ENCODE peak calls at places on chromosomes 5 and 9, in six cellular contexts. D is foreskin fibroblast, Q is mesothelial cell of epicardium, Y is nephron progenitor cell, I is IMR-90, J is lower lobe of right lung. F is an unnamed sample.

GRCh38 chr5:1656271-1656975 is 132.7 kb upstream of the LPCAT1 start:
- DNase-seq in J (no peak), Q (no peak), I (no peak), Y (no peak), D (no peak), F (no peak)

GRCh38 chr5:74801941-74802340 is 34.9 kb downstream of the NSA2 start:
- DNase-seq in Y (no peak), J (no peak), I (peak), D (peak), Q (no peak), F (no peak)

GRCh38 chr9:122055668-122056067 is 37.4 kb downstream of the TTLL11 start:
- DNase-seq in J (no peak), I (no peak), Q (no peak), D (no peak), Y (no peak), F (no peak)

GRCh38 chr5:174612686-174613085 is 111.7 kb upstream of the MSX2 start:
- DNase-seq in I (no peak), Q (no peak), J (no peak), D (no peak), Y (no peak), F (no peak)

GRCh38 chr5:133738271-133738670 is 125.9 kb upstream of the FSTL4 start:
- DNase-seq in I (no peak), J (no peak), D (no peak), Y (no peak), Q (no peak), F (no peak)

GRCh38 chr5:141374627-141375026 is 936 bp downstream of the PCDHGA6 start:
- DNase-seq in J (no peak), Y (no peak), D (no peak), Q (no peak), I (no peak), F (no peak)

GRCh38 chr9:26169684-26170083 is 491.4 kb upstream of the TUSC1 start:
- DNase-seq in Q (no peak), D (peak), J (no peak), Y (no peak), I (peak), F (no peak)

GRCh38 chr5:5591567-5591966 is 169.1 kb downstream of the ICE1 start:
- DNase-seq in Q (no peak), D (no peak), I (no peak), Y (no peak), J (no peak), F (no peak)

GRCh38 chr9:89787595-89787994 is 182.8 kb downstream of the GADD45G start:
- DNase-seq in Q (no peak), J (no peak), I (no peak), D (no peak), Y (no peak), F (no peak)

GRCh38 chr5:172443441-172444109 is 10.8 kb downstream of the SH3PXD2B start:
- DNase-seq in Q (no peak), I (peak), D (peak), J (peak), Y (no peak), F (no peak)

GRCh38 chr5:17255471-17256016 is 38.1 kb downstream of the BASP1 start:
- DNase-seq in I (no peak), Q (no peak), Y (no peak), J (no peak), D (no peak), F (no peak)

GRCh38 chr5:168908207-168908606 is 329.0 kb upstream of the PANK3 start:
- DNase-seq in J (no peak), I (no peak), Q (no peak), D (peak), Y (no peak), F (no peak)

GRCh38 chr9:72734631-72735030 is 213.2 kb downstream of the TMC1 start:
- DNase-seq in Y (no peak), Q (no peak), D (peak), J (no peak), I (no peak), F (no peak)

GRCh38 chr5:72121052-72121451 is 13.8 kb downstream of the MAP1B start:
- DNase-seq in J (no peak), I (no peak), Q (no peak), Y (no peak), D (no peak), F (no peak)

GRCh38 chr9:5895782-5896181 is 5.1 kb downstream of the MLANA start:
- DNase-seq in D (no peak), J (no peak), I (no peak), Y (no peak), Q (no peak), F (no peak)

GRCh38 chr9:134663753-134664415 is 22.3 kb downstream of the COL5A1 start:
- DNase-seq in I (no peak), Q (no peak), D (peak), J (no peak), Y (peak), F (peak)

GRCh38 chr5:153659337-153659736 is 168.9 kb downstream of the GRIA1 start:
- DNase-seq in Q (no peak), I (peak), D (peak), Y (no peak), J (no peak), F (no peak)

GRCh38 chr9:127877566-127877998 is at the start of gene AK1:
- DNase-seq in Y (peak), Q (no peak), D (peak), J (peak), I (peak), F (no peak)

DNA sequence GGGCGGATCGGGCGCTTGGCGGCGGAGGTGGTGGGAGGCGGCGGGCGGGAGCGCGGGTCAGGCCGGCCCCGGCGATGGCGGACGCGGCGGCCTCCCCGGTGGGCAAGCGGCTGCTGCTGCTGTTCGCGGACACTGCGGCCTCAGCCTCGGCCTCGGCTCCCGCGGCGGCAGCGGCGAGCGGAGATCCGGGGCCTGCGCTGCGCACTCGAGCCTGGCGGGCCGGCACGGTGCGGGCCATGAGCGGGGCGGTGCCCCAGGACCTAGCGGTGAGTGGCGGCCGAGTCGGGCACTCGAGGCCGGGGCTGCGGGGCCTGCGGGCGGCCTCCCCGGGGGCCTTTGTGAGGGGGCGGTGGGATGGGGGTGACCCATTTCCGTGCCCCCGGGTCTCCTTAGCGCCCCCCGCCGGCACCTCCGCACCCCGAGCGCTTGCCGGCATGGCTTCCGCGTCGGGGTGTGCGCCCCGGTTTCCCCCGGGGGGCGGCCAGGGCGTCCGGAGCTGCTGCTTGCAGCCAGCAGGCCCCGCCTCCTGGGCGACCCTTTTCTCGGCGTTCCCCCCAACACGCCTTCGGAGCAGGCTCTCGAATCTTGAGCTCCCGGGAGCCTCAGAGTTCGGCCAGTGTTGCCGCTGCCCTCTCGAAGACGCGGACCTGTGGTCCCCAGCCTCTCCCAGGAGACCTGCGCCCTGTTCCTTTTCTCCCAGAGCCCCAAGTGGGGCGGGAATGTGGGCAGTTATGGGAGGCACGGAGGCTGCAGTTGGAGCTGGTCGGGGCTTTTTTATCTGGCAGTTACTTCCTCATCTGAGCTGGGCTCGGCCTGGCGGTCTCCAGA is 451 bp downstream of the KDM3B start:
- DNase-seq in I (peak), D (peak), Y (peak), Q (peak), J (peak), F (no peak)
- TF ChIP-seq CTCF in I (peak), D (peak), Y (no peak), Q (no peak), J (peak), F (peak)

GRCh38 chr5:123269851-123270250 is 153.4 kb downstream of the CEP120 start:
- DNase-seq in Q (no peak), J (no peak), Y (no peak), I (no peak), D (no peak), F (no peak)

GRCh38 chr5:123269436-123269835 is 153.8 kb downstream of the CEP120 start:
- DNase-seq in Q (no peak), D (no peak), I (no peak), J (no peak), Y (no peak), F (no peak)

GRCh38 chr5:123278284-123278683 is 144.9 kb downstream of the CEP120 start:
- DNase-seq in Y (no peak), J (no peak), I (no peak), D (peak), Q (no peak), F (no peak)

DNA sequence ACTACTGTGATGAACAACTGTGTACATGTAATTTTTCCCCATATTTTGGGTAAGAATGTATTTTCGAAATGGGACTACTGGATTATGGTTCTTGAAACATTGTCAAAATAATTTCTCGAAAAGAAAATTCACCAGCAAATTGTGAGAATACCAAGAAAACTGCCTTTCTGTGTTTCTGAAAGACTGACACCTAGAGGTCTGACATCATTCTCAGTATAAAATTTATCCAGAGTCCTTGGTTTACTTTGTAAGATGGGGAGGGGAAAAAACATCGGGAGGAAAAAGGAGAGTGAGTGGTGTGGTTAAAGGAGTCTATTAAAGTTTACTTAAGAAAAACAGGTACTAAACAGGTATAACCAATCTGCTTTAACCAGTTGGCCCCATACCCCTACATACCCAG is 149.2 kb downstream of the CEP120 start:
- DNase-seq in Y (no peak), J (no peak), D (peak), I (no peak), Q (no peak), F (no peak)
- TF ChIP-seq CTCF in Y (no peak), J (peak), D (peak), I (peak), Q (no peak), F (peak)

GRCh38 chr5:150164640-150165039 is 1.9 kb upstream of the CDX1 start:
- DNase-seq in I (peak), Q (no peak), J (no peak), Y (no peak), D (peak), F (no peak)

GRCh38 chr5:150167163-150167798 is 703 bp downstream of the CDX1 start:
- DNase-seq in Y (peak), D (no peak), I (no peak), Q (no peak), J (no peak), F (no peak)

GRCh38 chr5:150168864-150169263 is 2.3 kb downstream of the CDX1 start:
- DNase-seq in Y (no peak), D (no peak), I (no peak), Q (no peak), J (no peak), F (no peak)

GRCh38 chr5:150166193-150167162 is at the start of gene CDX1:
- DNase-seq in D (no peak), Y (peak), J (no peak), Q (no peak), I (no peak), F (no peak)

DNA sequence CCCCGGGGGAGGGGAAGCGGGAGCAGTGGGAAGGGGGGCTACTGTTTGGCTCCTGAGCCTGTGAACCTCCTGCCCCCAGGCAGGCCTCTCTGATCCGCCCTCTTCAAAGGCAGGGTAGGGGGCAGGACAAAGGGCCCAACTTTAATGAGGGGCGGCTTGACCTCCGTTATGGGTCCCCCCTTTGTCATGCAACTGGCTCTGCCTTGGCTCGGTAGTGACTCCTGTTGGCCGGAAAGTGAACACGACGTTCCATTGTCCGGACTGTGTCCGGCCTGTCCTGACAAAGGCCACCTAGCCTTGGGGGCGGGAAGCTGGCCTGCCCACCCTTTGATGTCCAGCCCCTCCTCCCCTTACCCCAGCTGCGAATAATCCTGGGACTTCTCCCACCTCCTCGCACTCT is 1.3 kb downstream of the CDX1 start:
- DNase-seq in I (no peak), J (no peak), D (no peak), Y (no peak), Q (no peak), F (no peak)
- TF ChIP-seq CTCF in I (peak), J (no peak), D (no peak), Y (peak), Q (peak), F (peak)

DNA sequence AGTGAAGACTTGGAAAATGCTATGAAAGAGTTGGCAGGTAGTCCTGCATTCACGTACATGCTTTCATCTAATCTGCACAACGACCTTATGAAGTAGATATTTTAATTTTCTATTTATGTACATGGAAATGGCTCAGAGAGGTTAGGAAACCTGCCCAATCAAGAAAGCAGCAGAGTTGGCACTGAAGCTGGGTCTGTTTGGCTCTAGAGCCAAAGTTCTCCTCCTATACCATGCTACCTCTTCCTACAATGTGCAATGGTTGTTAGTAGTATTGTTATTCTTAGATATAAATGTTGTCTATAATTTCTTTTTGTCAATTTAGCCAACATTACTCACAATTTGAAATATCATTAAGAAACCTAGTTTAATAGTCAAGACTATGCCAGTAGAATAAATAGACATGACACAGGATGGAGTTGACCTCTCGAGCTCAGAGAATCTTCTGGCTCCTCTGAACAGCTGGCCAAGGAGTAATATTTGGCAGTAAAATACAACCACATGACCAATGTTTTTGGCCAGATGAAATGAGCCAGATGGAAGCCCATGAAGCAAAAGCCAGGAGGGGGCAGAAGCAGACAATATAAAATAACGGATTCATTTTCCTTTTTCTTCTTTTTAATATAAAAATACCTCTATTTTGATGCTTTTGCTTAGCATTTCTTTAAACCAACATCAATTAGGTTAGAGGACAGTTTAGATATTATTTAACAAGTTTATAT is 542.3 kb downstream of the PDE4D start:
- DNase-seq in I (peak), J (no peak), D (peak), Y (no peak), Q (no peak), F (no peak)
- TF ChIP-seq CTCF in I (no peak), J (no peak), D (no peak), Y (no peak), Q (no peak), F (peak)

DNA sequence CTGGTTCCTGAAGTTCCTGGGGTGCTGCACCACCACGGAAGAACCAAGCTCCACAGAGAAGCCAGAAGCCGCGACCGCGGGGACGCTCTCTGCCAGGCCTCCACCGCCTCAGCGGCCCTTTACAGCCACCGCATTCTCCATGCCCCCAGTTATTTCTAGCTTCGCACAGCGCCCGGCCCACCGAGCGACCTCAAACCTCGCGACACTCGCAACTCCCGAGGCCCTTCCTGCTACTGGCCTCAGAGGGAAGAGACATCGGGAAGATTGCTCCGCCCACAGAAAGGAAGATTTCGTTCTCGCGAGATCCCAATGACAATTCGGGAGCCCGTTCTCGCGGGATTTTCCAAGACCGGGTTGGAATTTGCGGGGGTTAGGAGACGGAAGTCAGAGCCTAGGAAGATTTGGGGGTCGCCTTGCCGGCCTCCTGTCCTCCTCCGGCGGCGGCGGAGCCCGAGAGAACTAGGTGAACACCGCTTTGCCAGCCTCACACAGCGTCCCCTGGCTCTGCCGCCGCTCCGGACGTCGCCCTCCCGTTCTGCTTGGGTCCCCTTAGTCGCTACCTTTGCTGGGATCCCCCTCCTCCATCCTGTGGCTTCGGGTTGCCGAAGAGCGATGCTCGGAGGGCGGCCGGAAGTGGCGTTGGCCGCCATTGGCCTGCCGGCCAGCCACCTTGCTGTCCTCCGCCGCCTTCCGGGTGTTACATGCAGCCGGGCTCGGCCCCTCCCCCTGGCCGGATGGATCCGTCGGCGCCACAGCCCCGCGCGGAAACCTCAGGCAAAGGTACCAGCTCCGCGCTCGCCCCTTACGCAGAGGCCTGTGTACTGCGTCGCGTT is at the start of gene ERCC6L2:
- DNase-seq in Q (peak), J (peak), D (peak), Y (peak), I (peak), F (peak)
- TF ChIP-seq CTCF in Q (no peak), J (no peak), D (no peak), Y (no peak), I (no peak), F (peak)

GRCh38 chr5:98839469-98840383 is 66.3 kb downstream of the RGMB start:
- DNase-seq in J (no peak), Y (no peak), Q (no peak), D (peak), I (no peak), F (no peak)
- TF ChIP-seq CTCF in J (peak), Y (no peak), Q (no peak), D (peak), I (peak), F (no peak)

DNA sequence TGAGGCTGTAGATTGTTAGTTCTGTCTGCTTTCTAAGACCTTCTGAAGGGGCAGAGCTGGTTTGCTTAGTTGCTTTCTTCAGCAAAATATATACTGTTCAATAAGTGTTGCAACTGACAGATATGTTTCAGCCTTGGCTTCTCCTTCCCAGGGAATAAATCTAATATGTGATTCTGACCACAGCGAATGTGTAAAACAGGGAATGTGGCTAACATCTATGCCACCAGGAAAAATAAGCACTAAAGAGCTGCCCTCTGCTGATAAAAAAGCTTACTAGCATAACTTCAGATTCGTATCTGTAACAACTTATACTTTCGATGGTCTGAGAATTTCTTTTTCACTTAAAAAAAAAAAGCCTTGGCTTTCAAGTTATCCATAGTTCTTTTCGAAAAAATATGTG is 13.0 kb upstream of the OSMR start:
- DNase-seq in J (no peak), Y (no peak), D (no peak), I (no peak), Q (no peak), F (no peak)
- TF ChIP-seq CTCF in J (no peak), Y (no peak), D (no peak), I (peak), Q (no peak), F (peak)

GRCh38 chr5:150176745-150177485 is 10.3 kb downstream of the CDX1 start:
- DNase-seq in Q (no peak), J (no peak), D (no peak), Y (no peak), I (peak), F (no peak)

GRCh38 chr5:150174285-150174684 is 7.7 kb downstream of the CDX1 start:
- DNase-seq in I (no peak), Q (no peak), J (no peak), D (no peak), Y (no peak), F (no peak)

GRCh38 chr5:150175076-150175475 is 8.5 kb downstream of the CDX1 start:
- DNase-seq in Q (no peak), Y (no peak), J (no peak), I (no peak), D (no peak), F (no peak)

GRCh38 chr5:150177721-150178120 is 11.1 kb downstream of the CDX1 start:
- DNase-seq in D (no peak), Q (no peak), I (no peak), Y (no peak), J (no peak), F (no peak)

DNA sequence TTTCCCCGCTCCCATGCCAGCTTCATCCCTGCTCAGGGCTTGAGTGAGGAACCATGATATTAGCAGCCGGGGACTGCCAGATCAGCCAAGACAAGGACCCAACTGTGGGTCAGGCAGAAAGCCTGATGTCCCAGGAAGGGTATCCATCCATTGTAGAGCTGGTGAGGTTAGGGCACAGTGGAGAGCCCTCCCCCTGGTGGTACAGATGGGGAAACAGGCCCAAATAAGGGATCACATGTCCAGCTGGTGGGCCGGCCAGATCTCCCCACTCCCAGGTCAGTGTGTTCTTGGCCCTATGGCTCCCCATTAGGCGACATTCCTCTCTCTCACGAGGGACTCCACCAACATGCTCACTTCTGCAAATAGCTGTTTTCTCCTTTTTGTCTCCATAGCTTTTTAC is 9.0 kb downstream of the CDX1 start:
- DNase-seq in D (peak), Q (no peak), Y (peak), I (peak), J (no peak), F (no peak)
- TF ChIP-seq CTCF in D (peak), Q (no peak), Y (peak), I (peak), J (peak), F (peak)